ENCODE peak calls at places on chromosomes 2 and 18, in four cellular contexts. One of them, this sample, is unnamed.

GRCh38 chr2:9769171-9770005 is 73.9 kb upstream of the TAF1B start:
- DNase-seq in tibial nerve: no peak
- DNase-seq in iPS-NIHi11: peak
- DNase-seq in stimulated activated CD4-positive, alpha-beta T cell treated with anti-CD3 and anti-CD28 coated beads, TNF-alpha, amount 100 ng/mL, for 1 hour: no peak
- DNase-seq in this sample: peak

GRCh38 chr2:177724398-177725287 is 332.1 kb downstream of the AGPS start:
- DNase-seq in tibial nerve: peak
- DNase-seq in iPS-NIHi11: peak
- DNase-seq in stimulated activated CD4-positive, alpha-beta T cell treated with anti-CD3 and anti-CD28 coated beads, TNF-alpha, amount 100 ng/mL, for 1 hour: no peak
- DNase-seq in this sample: peak

GRCh38 chr2:157160131-157160530 is 97.4 kb upstream of the GALNT5 start:
- DNase-seq in tibial nerve: no peak
- DNase-seq in iPS-NIHi11: no peak
- DNase-seq in stimulated activated CD4-positive, alpha-beta T cell treated with anti-CD3 and anti-CD28 coated beads, TNF-alpha, amount 100 ng/mL, for 1 hour: no peak
- DNase-seq in this sample: no peak

GRCh38 chr2:9112079-9112721 is 94.4 kb upstream of the ASAP2 start:
- DNase-seq in tibial nerve: no peak
- DNase-seq in iPS-NIHi11: no peak
- DNase-seq in stimulated activated CD4-positive, alpha-beta T cell treated with anti-CD3 and anti-CD28 coated beads, TNF-alpha, amount 100 ng/mL, for 1 hour: no peak
- DNase-seq in this sample: no peak

GRCh38 chr2:55161295-55162210 is 70.5 kb downstream of the CLHC1 start:
- DNase-seq in tibial nerve: no peak
- DNase-seq in iPS-NIHi11: no peak
- DNase-seq in stimulated activated CD4-positive, alpha-beta T cell treated with anti-CD3 and anti-CD28 coated beads, TNF-alpha, amount 100 ng/mL, for 1 hour: no peak
- DNase-seq in this sample: no peak

GRCh38 chr2:137800386-137800785 is 163.9 kb upstream of the HNMT start:
- DNase-seq in tibial nerve: no peak
- DNase-seq in iPS-NIHi11: no peak
- DNase-seq in stimulated activated CD4-positive, alpha-beta T cell treated with anti-CD3 and anti-CD28 coated beads, TNF-alpha, amount 100 ng/mL, for 1 hour: no peak
- DNase-seq in this sample: no peak

GRCh38 chr2:231866450-231866849 is 59.7 kb downstream of the NPPC start:
- DNase-seq in tibial nerve: no peak
- DNase-seq in iPS-NIHi11: no peak
- DNase-seq in stimulated activated CD4-positive, alpha-beta T cell treated with anti-CD3 and anti-CD28 coated beads, TNF-alpha, amount 100 ng/mL, for 1 hour: no peak
- DNase-seq in this sample: no peak

GRCh38 chr2:24984912-24985311 is 13.2 kb upstream of the DNAJC27 start:
- DNase-seq in tibial nerve: peak
- DNase-seq in iPS-NIHi11: no peak
- DNase-seq in stimulated activated CD4-positive, alpha-beta T cell treated with anti-CD3 and anti-CD28 coated beads, TNF-alpha, amount 100 ng/mL, for 1 hour: no peak
- DNase-seq in this sample: no peak

GRCh38 chr2:8456149-8457091 is 225.4 kb upstream of the ID2 start:
- DNase-seq in tibial nerve: no peak
- DNase-seq in iPS-NIHi11: no peak
- DNase-seq in stimulated activated CD4-positive, alpha-beta T cell treated with anti-CD3 and anti-CD28 coated beads, TNF-alpha, amount 100 ng/mL, for 1 hour: no peak
- DNase-seq in this sample: peak

GRCh38 chr18:58288922-58289797 is 245.1 kb downstream of the NEDD4L start:
- DNase-seq in tibial nerve: no peak
- DNase-seq in iPS-NIHi11: no peak
- DNase-seq in stimulated activated CD4-positive, alpha-beta T cell treated with anti-CD3 and anti-CD28 coated beads, TNF-alpha, amount 100 ng/mL, for 1 hour: no peak
- DNase-seq in this sample: peak

GRCh38 chr2:16336491-16336890 is 329.1 kb downstream of the CYRIA start:
- DNase-seq in tibial nerve: no peak
- DNase-seq in iPS-NIHi11: no peak
- DNase-seq in stimulated activated CD4-positive, alpha-beta T cell treated with anti-CD3 and anti-CD28 coated beads, TNF-alpha, amount 100 ng/mL, for 1 hour: no peak
- DNase-seq in this sample: no peak

GRCh38 chr2:121689356-121689755 is 40.1 kb upstream of the CLASP1 start:
- DNase-seq in tibial nerve: no peak
- DNase-seq in iPS-NIHi11: peak
- DNase-seq in stimulated activated CD4-positive, alpha-beta T cell treated with anti-CD3 and anti-CD28 coated beads, TNF-alpha, amount 100 ng/mL, for 1 hour: no peak
- DNase-seq in this sample: no peak

GRCh38 chr2:135775420-135775819 is 33.8 kb downstream of the UBXN4 start:
- DNase-seq in tibial nerve: no peak
- DNase-seq in iPS-NIHi11: no peak
- DNase-seq in stimulated activated CD4-positive, alpha-beta T cell treated with anti-CD3 and anti-CD28 coated beads, TNF-alpha, amount 100 ng/mL, for 1 hour: no peak
- DNase-seq in this sample: no peak

GRCh38 chr2:42136832-42137821 is 32.0 kb upstream of the EML4 start:
- DNase-seq in tibial nerve: no peak
- DNase-seq in iPS-NIHi11: no peak
- DNase-seq in stimulated activated CD4-positive, alpha-beta T cell treated with anti-CD3 and anti-CD28 coated beads, TNF-alpha, amount 100 ng/mL, for 1 hour: no peak
- DNase-seq in this sample: no peak

GRCh38 chr18:50143891-50144290 is 51.1 kb downstream of the MYO5B start:
- DNase-seq in tibial nerve: no peak
- DNase-seq in iPS-NIHi11: no peak
- DNase-seq in stimulated activated CD4-positive, alpha-beta T cell treated with anti-CD3 and anti-CD28 coated beads, TNF-alpha, amount 100 ng/mL, for 1 hour: no peak
- DNase-seq in this sample: no peak

GRCh38 chr2:102029405-102029804 is 37.6 kb downstream of the IL1R2 start:
- DNase-seq in tibial nerve: no peak
- DNase-seq in iPS-NIHi11: no peak
- DNase-seq in stimulated activated CD4-positive, alpha-beta T cell treated with anti-CD3 and anti-CD28 coated beads, TNF-alpha, amount 100 ng/mL, for 1 hour: no peak
- DNase-seq in this sample: no peak

GRCh38 chr18:33375829-33376228 is 64.7 kb downstream of the CCDC178 start:
- DNase-seq in tibial nerve: no peak
- DNase-seq in iPS-NIHi11: no peak
- DNase-seq in stimulated activated CD4-positive, alpha-beta T cell treated with anti-CD3 and anti-CD28 coated beads, TNF-alpha, amount 100 ng/mL, for 1 hour: no peak
- DNase-seq in this sample: no peak

GRCh38 chr2:128984066-128984465 is 665.4 kb upstream of the HS6ST1 start:
- DNase-seq in tibial nerve: no peak
- DNase-seq in iPS-NIHi11: no peak
- DNase-seq in stimulated activated CD4-positive, alpha-beta T cell treated with anti-CD3 and anti-CD28 coated beads, TNF-alpha, amount 100 ng/mL, for 1 hour: no peak
- DNase-seq in this sample: no peak

GRCh38 chr18:63970803-63971191 is 916 bp downstream of the SERPINB8 start:
- DNase-seq in tibial nerve: peak
- DNase-seq in iPS-NIHi11: peak
- DNase-seq in stimulated activated CD4-positive, alpha-beta T cell treated with anti-CD3 and anti-CD28 coated beads, TNF-alpha, amount 100 ng/mL, for 1 hour: no peak
- DNase-seq in this sample: no peak

GRCh38 chr2:120176526-120176925 is 46.7 kb downstream of the TMEM185B start:
- DNase-seq in tibial nerve: no peak
- DNase-seq in iPS-NIHi11: no peak
- DNase-seq in stimulated activated CD4-positive, alpha-beta T cell treated with anti-CD3 and anti-CD28 coated beads, TNF-alpha, amount 100 ng/mL, for 1 hour: no peak
- DNase-seq in this sample: no peak

GRCh38 chr2:238912916-238913875 is 65.3 kb downstream of the TWIST2 start:
- DNase-seq in tibial nerve: no peak
- DNase-seq in iPS-NIHi11: no peak
- DNase-seq in stimulated activated CD4-positive, alpha-beta T cell treated with anti-CD3 and anti-CD28 coated beads, TNF-alpha, amount 100 ng/mL, for 1 hour: no peak
- DNase-seq in this sample: no peak

GRCh38 chr2:192123847-192124246 is 70.9 kb downstream of the TMEFF2 start:
- DNase-seq in tibial nerve: peak
- DNase-seq in iPS-NIHi11: no peak
- DNase-seq in stimulated activated CD4-positive, alpha-beta T cell treated with anti-CD3 and anti-CD28 coated beads, TNF-alpha, amount 100 ng/mL, for 1 hour: no peak
- DNase-seq in this sample: no peak